ENCODE peak calls at places on chromosomes 13 and 19, in five cellular contexts. C is psoas muscle, F is BE2C, T is ascending aorta, X is AG04450. N is an unnamed sample.
A peak's percentile ranks its signal among the peaks of the same experiment; 100 is the strongest.

GRCh38 chr13:101751488-101751887 is 299.0 kb downstream of the ITGBL1 start:
- DNase-seq in C (no peak), F (peak; percentile 35), T (no peak), X (peak; percentile 32), N (no peak)

GRCh38 chr19:45862271-45862563 is 730 bp downstream of the SYMPK start:
- DNase-seq in C (no peak), F (no peak), T (no peak), X (no peak), N (no peak)

GRCh38 chr13:48246097-48246496 is 13.1 kb downstream of the ITM2B start:
- DNase-seq in C (no peak), F (no peak), T (no peak), X (no peak), N (no peak)

GRCh38 chr19:7312816-7313215 is 18.6 kb upstream of the INSR start:
- DNase-seq in C (no peak), F (no peak), T (no peak), X (no peak), N (no peak)

GRCh38 chr13:49641810-49642291 is 13.5 kb downstream of the ARL11 start:
- DNase-seq in C (peak; percentile 61), F (no peak), T (no peak), X (peak; percentile 61), N (no peak)

GRCh38 chr19:43901395-43902390 is 33.4 kb downstream of the ZNF45 start:
- DNase-seq in C (peak; percentile 83), F (peak; percentile 85), T (peak; percentile 8), X (peak; percentile 66), N (peak; percentile 35)

GRCh38 chr13:51221674-51222509 is at the start of gene FAM124A:
- DNase-seq in C (peak; percentile 59), F (peak; percentile 77), T (no peak), X (no peak), N (peak; percentile 90)

GRCh38 chr13:81017525-81018152 is 676.7 kb upstream of the SPRY2 start:
- DNase-seq in C (no peak), F (no peak), T (no peak), X (no peak), N (peak; percentile 19)

GRCh38 chr13:27923794-27924528 is 4.2 kb downstream of the PDX1 start:
- DNase-seq in C (no peak), F (no peak), T (no peak), X (no peak), N (peak; percentile 63)

GRCh38 chr19:2149980-2150793 is 1.2 kb downstream of the AP3D1 start:
- DNase-seq in C (no peak), F (no peak), T (no peak), X (no peak), N (no peak)

GRCh38 chr19:50708179-50708879 is 11.3 kb downstream of the SHANK1 start:
- DNase-seq in C (peak; percentile 30), F (no peak), T (no peak), X (no peak), N (peak; percentile 58)
- H3K27me3 ChIP-seq in C (no peaks in the 10 kb centered on the region), F (peaks cover 21% of the 10 kb centered on the region), T (no peaks in the 10 kb centered on the region), X (no peaks in the 10 kb centered on the region), N (peaks cover 4% of the 10 kb centered on the region)

GRCh38 chr19:32403291-32403995 is 2.1 kb upstream of the DPY19L3 start:
- DNase-seq in C (no peak), F (no peak), T (no peak), X (no peak), N (no peak)
- H3K4me3 ChIP-seq in C (no peak overlapping the region), F (no peak overlapping the region), T (no peak overlapping the region), X (no peak overlapping the region), N (no peak overlapping the region)

DNA sequence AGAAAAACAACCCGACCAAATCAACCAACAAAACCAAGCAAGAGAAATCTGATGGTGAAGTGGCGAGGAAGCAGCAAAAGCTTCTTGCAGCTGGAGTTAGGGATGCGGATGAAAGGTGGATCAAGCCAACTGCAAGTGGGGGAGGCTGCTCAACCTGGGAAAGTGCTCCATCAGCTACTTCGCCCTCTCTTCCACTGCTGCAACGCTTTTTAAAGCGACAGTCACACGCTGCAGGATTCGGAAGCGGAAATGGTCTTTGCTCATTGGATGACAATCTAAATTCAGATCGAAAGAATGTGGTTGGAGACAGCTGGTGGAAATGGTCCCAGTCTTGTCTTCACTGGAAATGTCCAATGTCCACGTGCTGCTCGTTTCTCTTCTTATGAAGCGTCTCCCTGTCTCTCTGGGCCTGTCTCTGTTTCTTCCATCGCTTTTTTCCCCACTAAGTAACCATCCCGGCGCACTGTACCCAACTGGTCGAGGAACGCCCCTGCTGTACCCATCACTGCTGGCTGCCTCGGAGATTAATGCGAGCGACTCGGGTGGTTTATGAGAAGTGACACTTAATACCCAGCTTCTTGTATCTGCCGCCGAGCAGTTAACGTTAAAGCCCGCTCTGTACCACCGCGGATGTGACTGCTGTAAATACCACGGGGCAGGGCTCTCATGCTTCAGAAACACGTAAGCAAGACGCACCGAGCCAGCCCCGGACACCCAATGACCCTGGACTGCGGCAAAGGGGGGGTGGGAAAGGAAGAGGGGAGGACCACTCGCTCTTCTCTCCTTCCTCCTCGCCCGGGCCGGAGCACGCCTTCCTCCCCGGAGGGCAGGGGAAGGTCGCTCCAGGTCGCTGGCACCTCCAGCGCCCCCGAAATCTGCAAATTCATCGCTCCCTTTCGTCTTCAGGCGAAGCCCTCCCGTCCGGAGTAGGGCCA is 1.9 kb upstream of the FGF9 start:
- DNase-seq in C (peak; percentile 50), F (no peak), T (no peak), X (no peak), N (peak; percentile 72)
- H3K27me3 ChIP-seq in C (no peaks in the 10 kb centered on the region), F (peaks cover 65% of the 10 kb centered on the region), T (no peaks in the 10 kb centered on the region), X (peaks cover 35% of the 10 kb centered on the region), N (peaks cover 63% of the 10 kb centered on the region)

GRCh38 chr19:17078920-17079709 is 3.5 kb downstream of the MYO9B start:
- DNase-seq in C (no peak), F (no peak), T (no peak), X (no peak), N (no peak)
- H3K4me3 ChIP-seq in C (peak overlapping the region; percentile 44), F (peak overlapping the region; percentile 64), T (peak overlapping the region; percentile 59), X (peak overlapping the region; percentile 71), N (no peak overlapping the region)